ENCODE peak calls at places on chromosome 7, in ten cellular contexts. S is CD4-positive, alpha-beta T cell; M is NCI-H1092; R is stimulated activated CD8-positive, alpha-beta memory T cell treated with anti-CD3 and anti-CD28 coated beads, Interleukin-15, amount 100 ng/mL, for 24 hours; G is kidney epithelial cell; A is lung microvascular endothelial cell; U is activated T-cell treated with anti-CD3 and anti-CD28 coated beads, Interleukin-2, amount 50 U/mL, for 4 hours; T is Right ventricle myocardium superior; H is AG09309; I is lower leg skin. F is an unnamed sample.
A peak's percentile ranks its signal among the peaks of the same experiment; 100 is the strongest.

GRCh38 chr7:55526770-55527169 is 45.5 kb downstream of the VOPP1 start:
- DNase-seq in M (peak; percentile 92), A (no peak), S (no peak), G (no peak), U (no peak), I (no peak), R (no peak), H (no peak), T (no peak), F (no peak)

GRCh38 chr7:158549176-158549833 is 38.3 kb downstream of the PTPRN2 start:
- DNase-seq in M (peak; percentile 17), H (no peak), I (no peak), S (no peak), G (no peak), T (peak; percentile 62), R (no peak), A (no peak), U (no peak), F (no peak)

GRCh38 chr7:40437498-40437897 is 302.7 kb downstream of the SUGCT start:
- DNase-seq in M (no peak), R (no peak), H (peak; percentile 89), S (no peak), A (peak; percentile 23), G (peak; percentile 81), U (no peak), T (no peak), I (no peak), F (peak; percentile 99)

GRCh38 chr7:103640031-103640779 is 194.2 kb upstream of the SLC26A5 start:
- DNase-seq in A (peak; percentile 47), S (no peak), H (peak; percentile 7), I (no peak), T (no peak), G (no peak), R (no peak), U (no peak), M (no peak), F (peak; percentile 76)

GRCh38 chr7:144386741-144387140 is 16.8 kb downstream of the NOBOX start:
- DNase-seq in R (no peak), M (no peak), H (peak; percentile 16), A (no peak), U (no peak), S (no peak), I (no peak), T (no peak), G (no peak), F (no peak)

GRCh38 chr7:111990597-111990996 is 215.6 kb downstream of the DOCK4 start:
- DNase-seq in A (no peak), S (no peak), U (no peak), G (no peak), H (no peak), R (no peak), I (no peak), T (no peak), M (peak; percentile 3), F (no peak)

GRCh38 chr7:143892527-143893300 is 9.3 kb downstream of the TCAF1 start:
- DNase-seq in A (peak; percentile 64), H (no peak), U (no peak), S (no peak), G (no peak), T (no peak), I (no peak), R (no peak), M (no peak), F (no peak)

GRCh38 chr7:78395298-78396120 is 596.9 kb downstream of the PHTF2 start:
- DNase-seq in R (no peak), H (no peak), U (no peak), S (no peak), G (no peak), T (no peak), M (no peak), I (no peak), A (no peak), F (no peak)

GRCh38 chr7:128383781-128384180 is 22.3 kb upstream of the PRRT4 start:
- DNase-seq in U (no peak), H (no peak), R (no peak), G (no peak), A (no peak), S (no peak), M (no peak), T (no peak), I (no peak), F (peak; percentile 52)

GRCh38 chr7:148028165-148028564 is 562.4 kb upstream of the C7orf33 start:
- DNase-seq in U (no peak), T (no peak), H (no peak), S (no peak), R (no peak), A (no peak), G (no peak), M (no peak), I (no peak), F (no peak)

GRCh38 chr7:14377646-14378266 is 388.3 kb upstream of the ETV1 start:
- DNase-seq in G (no peak), M (no peak), U (no peak), R (no peak), T (no peak), H (peak; percentile 35), A (no peak), S (no peak), I (no peak), F (peak; percentile 84)

GRCh38 chr7:127056202-127056601 is 196.5 kb downstream of the GRM8 start:
- DNase-seq in G (no peak), R (no peak), I (no peak), T (no peak), M (no peak), U (no peak), S (no peak), H (no peak), A (no peak), F (no peak)

GRCh38 chr7:99196536-99197288 is 11.2 kb downstream of the KPNA7 start:
- DNase-seq in A (no peak), R (no peak), G (no peak), H (no peak), U (no peak), I (no peak), M (no peak), S (no peak), T (no peak), F (peak; percentile 86)

GRCh38 chr7:125506331-125506730 is 576.7 kb upstream of the POT1 start:
- DNase-seq in S (no peak), A (no peak), T (no peak), H (no peak), G (no peak), M (no peak), U (no peak), R (no peak), I (no peak), F (no peak)

GRCh38 chr7:129958643-129959479 is 6.1 kb upstream of the UBE2H start:
- DNase-seq in G (peak; percentile 73), A (peak; percentile 90), I (no peak), T (peak; percentile 52), S (no peak), H (no peak), U (no peak), M (no peak), R (no peak), F (peak; percentile 92)